ENCODE peak calls at places on chromosomes 3 and 15, in eight cellular contexts. J is stomach, N is A673, V is heart left ventricle, W is suprapubic skin, Y is psoas muscle, L is lower lobe of right lung, H is HepG2. O is an unnamed sample.

GRCh38 chr3:43748179-43748578 is 57.4 kb downstream of the ABHD5 start:
- DNase-seq in J (no peak), N (no peak), V (no peak), W (no peak), Y (no peak), L (no peak), H (no peak), O (no peak)

GRCh38 chr3:50587806-50588758 is 18.8 kb downstream of the HEMK1 start:
- DNase-seq in J (no peak), N (no peak), V (no peak), W (no peak), Y (no peak), L (no peak), H (peak; percentile 57), O (no peak)

GRCh38 chr15:62850318-62850717 is 192.2 kb upstream of the TPM1 start:
- DNase-seq in J (peak; percentile 76), N (no peak), V (no peak), W (no peak), Y (no peak), L (no peak), H (no peak), O (peak; percentile 57)

GRCh38 chr3:185613016-185613415 is 26.9 kb downstream of the SENP2 start:
- DNase-seq in J (no peak), N (no peak), V (no peak), W (no peak), Y (no peak), L (no peak), H (no peak), O (no peak)

GRCh38 chr3:178960918-178961317 is 110.7 kb downstream of the ZMAT3 start:
- DNase-seq in J (no peak), N (no peak), V (no peak), W (no peak), Y (no peak), L (no peak), H (no peak), O (no peak)

GRCh38 chr3:185069023-185069422 is 83.8 kb downstream of the C3orf70 start:
- DNase-seq in J (no peak), N (no peak), V (no peak), W (no peak), Y (no peak), L (no peak), H (no peak), O (no peak)

GRCh38 chr15:41417812-41418211 is 917 bp downstream of the RTF1 start:
- DNase-seq in J (no peak), N (no peak), V (no peak), W (no peak), Y (no peak), L (no peak), H (no peak), O (no peak)

GRCh38 chr3:71299160-71299559 is 284.4 kb downstream of the FOXP1 start:
- DNase-seq in J (no peak), N (no peak), V (no peak), W (no peak), Y (no peak), L (no peak), H (no peak), O (no peak)

GRCh38 chr3:169244119-169244864 is 419.2 kb downstream of the MECOM start:
- DNase-seq in J (no peak), N (peak; percentile 63), V (no peak), W (no peak), Y (no peak), L (no peak), H (no peak), O (no peak)

GRCh38 chr3:23804441-23805227 is 1.1 kb upstream of the UBE2E1 start:
- DNase-seq in J (no peak), N (no peak), V (no peak), W (no peak), Y (no peak), L (no peak), H (no peak), O (no peak)
- H3K4me3 ChIP-seq in J (no peak overlapping the region), N (no peak overlapping the region), V (no peak overlapping the region), W (no peak overlapping the region), Y (no peak overlapping the region), L (no peak overlapping the region), H (no peak overlapping the region), O (no peak overlapping the region)

GRCh38 chr15:80636675-80637074 is 58.4 kb upstream of the ABHD17C start:
- DNase-seq in J (peak; percentile 51), N (no peak), V (peak; percentile 31), W (no peak), Y (no peak), L (no peak), H (peak; percentile 12), O (no peak)
- TF ChIP-seq CTCF in J (no peak), N (no peak), V (no peak), W (no peak), Y (no peak), L (peak; percentile 14), H (peak; percentile 8), O (no peak)

DNA sequence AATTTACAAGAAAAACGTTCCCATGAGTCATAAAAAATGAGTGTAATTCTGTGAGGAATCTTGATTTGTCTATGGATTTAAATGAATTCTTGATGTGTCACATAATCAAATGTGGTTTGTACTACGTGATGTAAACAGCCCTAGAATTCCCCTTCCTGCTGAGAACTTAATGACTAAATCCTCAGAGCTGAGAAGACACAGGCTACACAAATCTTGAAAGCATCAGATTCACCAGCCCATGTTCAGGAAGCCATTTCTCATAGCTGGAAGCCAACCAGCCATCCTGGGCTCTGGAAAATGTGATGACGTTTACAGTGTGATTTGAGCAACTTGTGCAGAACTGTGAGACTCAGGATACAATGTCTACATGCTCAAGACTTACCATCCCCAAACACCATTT is 193.7 kb upstream of the MME start:
- DNase-seq in J (no peak), N (peak; percentile 63), V (no peak), W (no peak), Y (no peak), L (no peak), H (no peak), O (no peak)
- H3K4me3 ChIP-seq in J (no peak overlapping the region), N (no peak overlapping the region), V (no peak overlapping the region), W (no peak overlapping the region), Y (no peak overlapping the region), L (no peak overlapping the region), H (no peak overlapping the region), O (no peak overlapping the region)

GRCh38 chr15:80090879-80091503 is 31.5 kb downstream of the ZFAND6 start:
- DNase-seq in J (no peak), N (no peak), V (no peak), W (no peak), Y (no peak), L (no peak), H (no peak), O (no peak)
- TF ChIP-seq CTCF in J (no peak), N (peak; percentile 40), V (peak; percentile 28), W (peak; percentile 4), Y (peak; percentile 23), L (peak; percentile 18), H (peak; percentile 3), O (no peak)

GRCh38 chr3:147392083-147392916 is 14.0 kb downstream of the ZIC4 start:
- DNase-seq in J (no peak), N (peak; percentile 77), V (no peak), W (no peak), Y (peak; percentile 70), L (no peak), H (no peak), O (peak; percentile 94)

GRCh38 chr3:147391726-147392082 is 14.6 kb downstream of the ZIC4 start:
- DNase-seq in J (no peak), N (no peak), V (no peak), W (no peak), Y (no peak), L (no peak), H (no peak), O (peak; percentile 68)

GRCh38 chr3:147388395-147389264 is 17.7 kb downstream of the ZIC4 start:
- DNase-seq in J (no peak), N (no peak), V (no peak), W (no peak), Y (no peak), L (no peak), H (no peak), O (peak; percentile 64)

GRCh38 chr3:147389265-147390175 is 16.8 kb downstream of the ZIC4 start:
- DNase-seq in J (no peak), N (no peak), V (no peak), W (no peak), Y (no peak), L (no peak), H (no peak), O (peak; percentile 37)

GRCh38 chr3:147390589-147391569 is 15.5 kb downstream of the ZIC4 start:
- DNase-seq in J (no peak), N (no peak), V (no peak), W (no peak), Y (no peak), L (no peak), H (no peak), O (peak; percentile 75)
- H3K4me3 ChIP-seq in J (no peak overlapping the region), N (no peak overlapping the region), V (no peak overlapping the region), W (no peak overlapping the region), Y (no peak overlapping the region), L (no peak overlapping the region), H (no peak overlapping the region), O (no peak overlapping the region)

DNA sequence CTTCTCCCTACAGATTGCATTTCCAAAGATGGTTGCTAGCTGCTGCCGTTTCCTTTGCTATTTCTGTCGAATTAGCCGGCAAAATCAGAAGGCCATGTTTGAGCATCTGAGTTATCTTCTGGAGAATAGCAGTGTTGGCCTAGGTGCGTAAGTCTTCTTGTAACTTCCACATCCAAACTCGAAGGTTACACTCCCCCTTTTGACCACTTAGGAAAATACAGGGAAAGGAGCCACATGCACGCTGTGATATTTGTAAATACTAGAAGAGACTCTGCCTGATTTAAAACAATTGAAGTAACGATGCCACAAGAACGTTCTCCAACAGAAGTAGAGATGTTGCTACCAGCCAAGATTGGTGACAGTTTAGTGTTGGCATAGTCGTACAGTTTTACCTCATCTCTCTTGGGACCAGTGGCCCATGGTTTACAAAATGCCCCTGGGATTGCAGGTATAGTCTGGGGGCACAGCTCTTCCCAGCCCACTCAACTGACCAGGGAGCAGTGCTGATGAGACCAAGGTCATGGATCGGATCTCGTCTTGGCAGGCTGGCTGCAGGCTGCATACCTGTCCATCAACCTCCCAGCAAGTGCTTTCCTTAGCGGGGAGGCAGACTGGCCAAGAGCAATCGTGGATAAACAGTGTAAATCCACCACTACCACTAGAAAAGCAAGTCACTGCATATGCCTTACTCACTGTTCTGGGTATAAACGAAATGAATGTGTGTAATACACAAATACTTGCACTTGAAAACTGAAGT is 268.4 kb upstream of the CHRM5 start:
- DNase-seq in J (no peak), N (peak; percentile 18), V (no peak), W (no peak), Y (no peak), L (no peak), H (peak; percentile 9), O (no peak)
- TF ChIP-seq CTCF in J (no peak), N (peak; percentile 38), V (no peak), W (no peak), Y (peak; percentile 19), L (no peak), H (peak; percentile 10), O (no peak)

GRCh38 chr3:13420051-13420816 is at the start of gene NUP210:
- DNase-seq in J (peak; percentile 64), N (no peak), V (peak; percentile 42), W (no peak), Y (peak; percentile 37), L (peak; percentile 70), H (peak; percentile 50), O (no peak)
- H3K4me3 ChIP-seq in J (peak within 1 kb of the TSS; percentile 84), N (peak within 1 kb of the TSS; percentile 48), V (peak within 1 kb of the TSS; percentile 47), W (peak within 1 kb of the TSS; percentile 61), Y (peak within 1 kb of the TSS; percentile 77), L (peak within 1 kb of the TSS; percentile 66), H (peak within 1 kb of the TSS; percentile 88), O (no peak within 1 kb of the TSS)

GRCh38 chr3:30370681-30371271 is 235.6 kb upstream of the TGFBR2 start:
- DNase-seq in J (no peak), N (no peak), V (no peak), W (no peak), Y (no peak), L (no peak), H (peak; percentile 24), O (no peak)
- TF ChIP-seq CTCF in J (no peak), N (no peak), V (no peak), W (no peak), Y (no peak), L (no peak), H (no peak), O (no peak)